ENCODE peak calls at places on chromosomes 7 and 10, in six cellular contexts. W is heart right ventricle; F is CD8-positive, alpha-beta T cell; R is transverse colon; B is effector memory CD4-positive, alpha-beta T cell; P is IMR-90. U is an unnamed sample.

GRCh38 chr10:99854860-99855259 is 72.4 kb downstream of the ABCC2 start:
- DNase-seq in W (peak), F (no peak), P (peak), B (no peak), R (no peak), U (no peak)

GRCh38 chr7:50339990-50340500 is 35.5 kb downstream of the IKZF1 start:
- DNase-seq in W (no peak), B (no peak), R (peak), P (no peak), F (peak), U (peak)

GRCh38 chr10:126243976-126244375 is 144.3 kb downstream of the ADAM12 start:
- DNase-seq in R (no peak), W (no peak), F (no peak), B (no peak), P (peak), U (no peak)

GRCh38 chr7:110809832-110810231 is 281.1 kb upstream of the LRRN3 start:
- DNase-seq in B (no peak), R (no peak), F (no peak), P (no peak), W (no peak), U (no peak)

GRCh38 chr7:66326501-66327180 is 121.5 kb downstream of the TPST1 start:
- DNase-seq in F (no peak), R (no peak), W (no peak), P (peak), B (no peak), U (no peak)

GRCh38 chr10:86700851-86701617 is 32.7 kb downstream of the LDB3 start:
- DNase-seq in P (no peak), W (no peak), B (no peak), R (no peak), F (no peak), U (no peak)

GRCh38 chr10:8402469-8403074 is 348.1 kb downstream of the GATA3 start:
- DNase-seq in P (no peak), F (peak), B (peak), W (no peak), R (no peak), U (peak)

GRCh38 chr7:154167807-154168206 is 115.6 kb downstream of the DPP6 start:
- DNase-seq in B (no peak), F (no peak), W (no peak), R (no peak), P (no peak), U (no peak)

GRCh38 chr7:5448378-5449042 is 24.9 kb upstream of the TNRC18 start:
- DNase-seq in F (no peak), P (no peak), R (no peak), W (no peak), B (no peak), U (no peak)

GRCh38 chr7:15778191-15778590 is 91.7 kb upstream of the MEOX2 start:
- DNase-seq in B (no peak), R (no peak), P (no peak), F (no peak), W (no peak), U (no peak)

GRCh38 chr10:3805227-3805790 is 20.3 kb upstream of the KLF6 start:
- DNase-seq in B (peak), F (peak), P (peak), W (peak), R (no peak), U (peak)

GRCh38 chr7:47573758-47574472 is 8.0 kb downstream of the TNS3 start:
- DNase-seq in R (no peak), P (peak), W (no peak), B (no peak), F (no peak), U (no peak)

GRCh38 chr10:75099952-75100763 is 11.3 kb upstream of the SAMD8 start:
- DNase-seq in F (peak), B (peak), R (peak), P (peak), W (peak), U (peak)

GRCh38 chr7:16129431-16130126 is 291.8 kb downstream of the CRPPA start:
- DNase-seq in W (no peak), B (no peak), R (no peak), F (no peak), P (peak), U (no peak)

GRCh38 chr7:20793258-20793657 is 6.6 kb upstream of the SP8 start:
- DNase-seq in R (no peak), B (no peak), F (no peak), P (no peak), W (no peak), U (no peak)

GRCh38 chr10:93436577-93436976 is 45.6 kb downstream of the MYOF start:
- DNase-seq in F (no peak), W (peak), B (no peak), P (peak), R (peak), U (no peak)

GRCh38 chr7:5431485-5432118 is 8.0 kb upstream of the TNRC18 start:
- DNase-seq in R (no peak), F (no peak), B (no peak), W (no peak), P (no peak), U (no peak)

GRCh38 chr10:97016728-97017473 is 168.9 kb downstream of the SLIT1 start:
- DNase-seq in R (no peak), F (no peak), W (no peak), P (no peak), B (no peak), U (no peak)

GRCh38 chr7:28230273-28230672 is 49.7 kb upstream of the JAZF1 start:
- DNase-seq in B (no peak), R (no peak), W (no peak), P (no peak), F (no peak), U (no peak)

GRCh38 chr10:62348029-62348428 is 26.1 kb upstream of the ZNF365 start:
- DNase-seq in P (no peak), R (no peak), F (no peak), B (no peak), W (no peak), U (no peak)

GRCh38 chr7:72272479-72272878 is 139.7 kb downstream of the CALN1 start:
- DNase-seq in P (no peak), F (no peak), R (no peak), B (no peak), W (no peak), U (no peak)

GRCh38 chr7:867001-867405 is 9.4 kb upstream of the GET4 start:
- DNase-seq in R (peak), P (peak), W (peak), F (no peak), B (no peak), U (no peak)
- H3K4me3 ChIP-seq in R (no peak), P (no peak), W (no peak), F (no peak), B (no peak), U (no peak)

DNA sequence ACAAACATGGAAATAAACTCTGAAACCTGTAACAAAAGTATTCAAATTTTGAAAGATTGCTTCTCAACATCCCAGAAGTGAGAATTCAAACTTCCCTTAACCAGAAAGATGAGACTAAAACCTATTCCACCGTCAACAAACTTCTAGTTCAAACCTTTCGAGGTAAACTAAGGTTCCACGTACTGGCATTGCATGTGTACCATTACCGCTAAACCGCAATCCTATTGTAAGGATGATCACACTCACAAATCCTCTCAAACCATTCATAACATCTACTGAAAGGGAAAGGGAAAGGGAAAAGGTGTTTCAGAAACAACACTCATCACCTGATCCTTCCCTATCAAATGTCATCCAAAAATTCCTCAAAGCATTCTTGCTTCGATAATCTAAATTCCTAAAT is 3.1 kb downstream of the SMURF1 start:
- DNase-seq in P (no peak), W (no peak), F (no peak), R (no peak), B (no peak), U (no peak)
- H3K4me3 ChIP-seq in P (no peak), W (peak), F (no peak), R (no peak), B (no peak), U (no peak)

GRCh38 chr10:70169011-70169410 is 1.3 kb downstream of the SAR1A start:
- DNase-seq in B (no peak), R (no peak), F (no peak), W (no peak), P (no peak), U (no peak)
- H3K4me3 ChIP-seq in B (peak), R (peak), F (peak), W (peak), P (peak), U (peak)

DNA sequence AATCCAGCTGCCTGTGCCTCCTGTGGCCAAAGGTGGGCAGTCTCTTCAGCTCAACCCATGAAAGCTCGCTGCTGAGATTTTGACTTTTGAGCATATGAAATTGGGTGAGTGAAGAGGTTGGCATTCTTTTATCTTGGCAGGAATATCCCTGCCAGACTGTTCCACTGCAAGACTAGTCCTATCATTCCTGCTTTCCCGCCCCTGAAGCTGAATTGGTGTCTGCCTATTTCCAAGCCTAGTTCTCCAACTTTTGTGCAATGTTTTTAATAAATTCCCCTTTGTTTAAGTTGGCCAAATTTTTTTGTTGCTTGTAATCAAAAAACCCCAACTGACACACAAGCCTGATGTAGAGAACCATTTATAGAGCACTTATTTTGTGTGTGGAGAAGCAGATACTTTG is 34.8 kb upstream of the BICC1 start:
- DNase-seq in W (no peak), F (no peak), R (no peak), B (no peak), P (peak), U (no peak)
- H3K4me3 ChIP-seq in W (no peak), F (no peak), R (no peak), B (no peak), P (no peak), U (no peak)

DNA sequence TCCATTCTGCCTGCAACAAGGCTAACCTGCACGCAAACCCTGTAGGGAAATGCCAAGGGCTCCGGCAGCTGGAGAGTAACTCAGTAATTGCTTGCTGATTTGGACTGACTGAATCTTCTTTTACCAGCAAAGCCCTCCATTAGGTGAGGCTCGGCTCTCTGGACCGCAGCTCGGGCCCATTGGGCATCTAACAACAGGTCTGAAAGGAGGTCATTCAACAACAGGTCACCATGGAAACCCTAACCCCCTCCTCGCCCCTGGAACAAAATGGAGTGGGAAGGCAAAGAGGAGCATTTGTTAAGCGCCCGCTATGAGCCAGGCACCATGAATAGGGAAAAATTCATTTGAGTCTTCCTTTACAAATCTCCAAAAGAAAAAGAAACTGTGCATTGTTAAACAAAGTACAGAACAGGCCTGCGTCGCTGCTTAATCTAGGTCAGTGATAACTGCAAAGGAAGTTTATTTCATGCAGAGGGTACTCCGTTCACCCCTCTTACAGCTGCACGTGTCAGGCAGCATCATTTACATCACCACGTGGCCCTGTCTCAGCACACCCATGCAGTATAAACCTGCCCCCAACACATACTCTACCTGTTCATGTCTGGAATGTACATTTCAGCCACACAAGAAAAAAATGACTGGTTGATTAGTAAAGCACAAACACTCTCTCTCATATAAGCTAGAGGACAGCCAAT is 248.8 kb upstream of the NEBL start:
- DNase-seq in W (no peak), P (no peak), B (no peak), R (no peak), F (no peak), U (no peak)
- H3K4me3 ChIP-seq in W (no peak), P (no peak), B (no peak), R (no peak), F (no peak), U (no peak)